ENCODE peak calls at places on chromosomes 12 and 14, in eight cellular contexts. One of them, this sample, is unnamed.

GRCh38 chr14:67934851-67935250 is 115.3 kb downstream of the RAD51B start:
- DNase-seq in hepatocyte: no peak
- DNase-seq in choroid plexus epithelial cell: no peak
- DNase-seq in fibroblast of pulmonary artery: no peak
- DNase-seq in lower leg skin: no peak
- DNase-seq in adrenal gland: no peak
- DNase-seq in cardiac fibroblast: no peak
- DNase-seq in left ventricle myocardium inferior: no peak
- DNase-seq in this sample: no peak

GRCh38 chr14:100286484-100287191 is 19.6 kb downstream of the SLC25A29 start:
- DNase-seq in hepatocyte: no peak
- DNase-seq in choroid plexus epithelial cell: no peak
- DNase-seq in fibroblast of pulmonary artery: no peak
- DNase-seq in lower leg skin: no peak
- DNase-seq in adrenal gland: peak
- DNase-seq in cardiac fibroblast: no peak
- DNase-seq in left ventricle myocardium inferior: no peak
- DNase-seq in this sample: no peak

GRCh38 chr12:27667540-27667939 is 28.7 kb upstream of the REP15 start:
- DNase-seq in hepatocyte: no peak
- DNase-seq in choroid plexus epithelial cell: peak
- DNase-seq in fibroblast of pulmonary artery: peak
- DNase-seq in lower leg skin: no peak
- DNase-seq in adrenal gland: peak
- DNase-seq in cardiac fibroblast: peak
- DNase-seq in left ventricle myocardium inferior: no peak
- DNase-seq in this sample: peak

GRCh38 chr14:77031680-77032482 is 3.4 kb upstream of the IRF2BPL start:
- DNase-seq in hepatocyte: peak
- DNase-seq in choroid plexus epithelial cell: peak
- DNase-seq in fibroblast of pulmonary artery: peak
- DNase-seq in lower leg skin: no peak
- DNase-seq in adrenal gland: no peak
- DNase-seq in cardiac fibroblast: peak
- DNase-seq in left ventricle myocardium inferior: no peak
- DNase-seq in this sample: peak

GRCh38 chr12:62720661-62721330 is 214.2 kb downstream of the PPM1H start:
- DNase-seq in hepatocyte: no peak
- DNase-seq in choroid plexus epithelial cell: no peak
- DNase-seq in fibroblast of pulmonary artery: peak
- DNase-seq in lower leg skin: no peak
- DNase-seq in adrenal gland: no peak
- DNase-seq in cardiac fibroblast: peak
- DNase-seq in left ventricle myocardium inferior: no peak
- DNase-seq in this sample: no peak

GRCh38 chr12:99352269-99352668 is 295.3 kb upstream of the GARIN6 start:
- DNase-seq in hepatocyte: no peak
- DNase-seq in choroid plexus epithelial cell: no peak
- DNase-seq in fibroblast of pulmonary artery: no peak
- DNase-seq in lower leg skin: no peak
- DNase-seq in adrenal gland: no peak
- DNase-seq in cardiac fibroblast: no peak
- DNase-seq in left ventricle myocardium inferior: no peak
- DNase-seq in this sample: no peak

GRCh38 chr14:56119221-56119967 is 1.2 kb downstream of the PELI2 start:
- DNase-seq in hepatocyte: peak
- DNase-seq in choroid plexus epithelial cell: peak
- DNase-seq in fibroblast of pulmonary artery: peak
- DNase-seq in lower leg skin: peak
- DNase-seq in adrenal gland: peak
- DNase-seq in cardiac fibroblast: peak
- DNase-seq in left ventricle myocardium inferior: peak
- DNase-seq in this sample: peak

GRCh38 chr14:69084023-69084422 is 68.9 kb downstream of the DCAF5 start:
- DNase-seq in hepatocyte: no peak
- DNase-seq in choroid plexus epithelial cell: no peak
- DNase-seq in fibroblast of pulmonary artery: no peak
- DNase-seq in lower leg skin: no peak
- DNase-seq in adrenal gland: no peak
- DNase-seq in cardiac fibroblast: no peak
- DNase-seq in left ventricle myocardium inferior: no peak
- DNase-seq in this sample: no peak

GRCh38 chr14:95507174-95507573 is 9.3 kb downstream of the SYNE3 start:
- DNase-seq in hepatocyte: peak
- DNase-seq in choroid plexus epithelial cell: peak
- DNase-seq in fibroblast of pulmonary artery: peak
- DNase-seq in lower leg skin: peak
- DNase-seq in adrenal gland: peak
- DNase-seq in cardiac fibroblast: peak
- DNase-seq in left ventricle myocardium inferior: peak
- DNase-seq in this sample: peak

GRCh38 chr12:52132754-52133161 is 53.3 kb downstream of the SMIM41 start:
- DNase-seq in hepatocyte: no peak
- DNase-seq in choroid plexus epithelial cell: no peak
- DNase-seq in fibroblast of pulmonary artery: peak
- DNase-seq in lower leg skin: no peak
- DNase-seq in adrenal gland: no peak
- DNase-seq in cardiac fibroblast: no peak
- DNase-seq in left ventricle myocardium inferior: no peak
- DNase-seq in this sample: peak

GRCh38 chr12:106205208-106206069 is 42.4 kb downstream of the CKAP4 start:
- DNase-seq in hepatocyte: no peak
- DNase-seq in choroid plexus epithelial cell: no peak
- DNase-seq in fibroblast of pulmonary artery: no peak
- DNase-seq in lower leg skin: no peak
- DNase-seq in adrenal gland: peak
- DNase-seq in cardiac fibroblast: no peak
- DNase-seq in left ventricle myocardium inferior: peak
- DNase-seq in this sample: no peak
- TF ChIP-seq CTCF in hepatocyte: no peak
- TF ChIP-seq CTCF in choroid plexus epithelial cell: no peak
- TF ChIP-seq CTCF in fibroblast of pulmonary artery: no peak
- TF ChIP-seq CTCF in lower leg skin: no peak
- TF ChIP-seq CTCF in adrenal gland: peak
- TF ChIP-seq CTCF in cardiac fibroblast: no peak
- TF ChIP-seq CTCF in left ventricle myocardium inferior: peak
- TF ChIP-seq CTCF in this sample: no peak

GRCh38 chr12:116880817-116881324 is 370 bp downstream of the HRK start:
- DNase-seq in hepatocyte: peak
- DNase-seq in choroid plexus epithelial cell: peak
- DNase-seq in fibroblast of pulmonary artery: peak
- DNase-seq in lower leg skin: no peak
- DNase-seq in adrenal gland: peak
- DNase-seq in cardiac fibroblast: no peak
- DNase-seq in left ventricle myocardium inferior: peak
- DNase-seq in this sample: peak
- H3K4me3 ChIP-seq in hepatocyte: peak
- H3K4me3 ChIP-seq in choroid plexus epithelial cell: no peak
- H3K4me3 ChIP-seq in fibroblast of pulmonary artery: no peak
- H3K4me3 ChIP-seq in lower leg skin: no peak
- H3K4me3 ChIP-seq in adrenal gland: no peak
- H3K4me3 ChIP-seq in cardiac fibroblast: no peak
- H3K4me3 ChIP-seq in left ventricle myocardium inferior: peak
- H3K4me3 ChIP-seq in this sample: no peak

GRCh38 chr12:121295746-121296617 is 527 bp downstream of the CAMKK2 start:
- DNase-seq in hepatocyte: peak
- DNase-seq in choroid plexus epithelial cell: peak
- DNase-seq in fibroblast of pulmonary artery: no peak
- DNase-seq in lower leg skin: no peak
- DNase-seq in adrenal gland: no peak
- DNase-seq in cardiac fibroblast: peak
- DNase-seq in left ventricle myocardium inferior: peak
- DNase-seq in this sample: no peak
- TF ChIP-seq CTCF in hepatocyte: no peak
- TF ChIP-seq CTCF in choroid plexus epithelial cell: no peak
- TF ChIP-seq CTCF in fibroblast of pulmonary artery: no peak
- TF ChIP-seq CTCF in lower leg skin: no peak
- TF ChIP-seq CTCF in adrenal gland: no peak
- TF ChIP-seq CTCF in cardiac fibroblast: no peak
- TF ChIP-seq CTCF in left ventricle myocardium inferior: no peak
- TF ChIP-seq CTCF in this sample: no peak

GRCh38 chr14:74495356-74495755 is 1.8 kb downstream of the ISCA2 start:
- DNase-seq in hepatocyte: no peak
- DNase-seq in choroid plexus epithelial cell: no peak
- DNase-seq in fibroblast of pulmonary artery: no peak
- DNase-seq in lower leg skin: no peak
- DNase-seq in adrenal gland: no peak
- DNase-seq in cardiac fibroblast: no peak
- DNase-seq in left ventricle myocardium inferior: no peak
- DNase-seq in this sample: no peak
- H3K4me3 ChIP-seq in hepatocyte: no peak
- H3K4me3 ChIP-seq in choroid plexus epithelial cell: no peak
- H3K4me3 ChIP-seq in fibroblast of pulmonary artery: no peak
- H3K4me3 ChIP-seq in lower leg skin: no peak
- H3K4me3 ChIP-seq in adrenal gland: no peak
- H3K4me3 ChIP-seq in cardiac fibroblast: no peak
- H3K4me3 ChIP-seq in left ventricle myocardium inferior: no peak
- H3K4me3 ChIP-seq in this sample: no peak

GRCh38 chr12:128690641-128691040 is 133.1 kb downstream of the SLC15A4 start:
- DNase-seq in hepatocyte: no peak
- DNase-seq in choroid plexus epithelial cell: no peak
- DNase-seq in fibroblast of pulmonary artery: no peak
- DNase-seq in lower leg skin: no peak
- DNase-seq in adrenal gland: no peak
- DNase-seq in cardiac fibroblast: no peak
- DNase-seq in left ventricle myocardium inferior: no peak
- DNase-seq in this sample: no peak

GRCh38 chr12:128695697-128696096 is 128.1 kb downstream of the SLC15A4 start:
- DNase-seq in hepatocyte: no peak
- DNase-seq in choroid plexus epithelial cell: no peak
- DNase-seq in fibroblast of pulmonary artery: no peak
- DNase-seq in lower leg skin: no peak
- DNase-seq in adrenal gland: no peak
- DNase-seq in cardiac fibroblast: no peak
- DNase-seq in left ventricle myocardium inferior: no peak
- DNase-seq in this sample: no peak

GRCh38 chr12:128693115-128693514 is 130.6 kb downstream of the SLC15A4 start:
- DNase-seq in hepatocyte: no peak
- DNase-seq in choroid plexus epithelial cell: no peak
- DNase-seq in fibroblast of pulmonary artery: no peak
- DNase-seq in lower leg skin: no peak
- DNase-seq in adrenal gland: no peak
- DNase-seq in cardiac fibroblast: no peak
- DNase-seq in left ventricle myocardium inferior: no peak
- DNase-seq in this sample: no peak

GRCh38 chr12:128694445-128694844 is 129.3 kb downstream of the SLC15A4 start:
- DNase-seq in hepatocyte: no peak
- DNase-seq in choroid plexus epithelial cell: no peak
- DNase-seq in fibroblast of pulmonary artery: no peak
- DNase-seq in lower leg skin: no peak
- DNase-seq in adrenal gland: no peak
- DNase-seq in cardiac fibroblast: no peak
- DNase-seq in left ventricle myocardium inferior: no peak
- DNase-seq in this sample: no peak

GRCh38 chr12:128693771-128694170 is 130.0 kb downstream of the SLC15A4 start:
- DNase-seq in hepatocyte: no peak
- DNase-seq in choroid plexus epithelial cell: no peak
- DNase-seq in fibroblast of pulmonary artery: no peak
- DNase-seq in lower leg skin: no peak
- DNase-seq in adrenal gland: no peak
- DNase-seq in cardiac fibroblast: no peak
- DNase-seq in left ventricle myocardium inferior: no peak
- DNase-seq in this sample: no peak
- TF ChIP-seq CTCF in hepatocyte: no peak
- TF ChIP-seq CTCF in choroid plexus epithelial cell: no peak
- TF ChIP-seq CTCF in fibroblast of pulmonary artery: no peak
- TF ChIP-seq CTCF in lower leg skin: no peak
- TF ChIP-seq CTCF in adrenal gland: no peak
- TF ChIP-seq CTCF in cardiac fibroblast: no peak
- TF ChIP-seq CTCF in left ventricle myocardium inferior: no peak
- TF ChIP-seq CTCF in this sample: no peak

GRCh38 chr12:131682511-131682895 is 28.4 kb upstream of the SFSWAP start:
- DNase-seq in hepatocyte: no peak
- DNase-seq in choroid plexus epithelial cell: no peak
- DNase-seq in fibroblast of pulmonary artery: no peak
- DNase-seq in lower leg skin: no peak
- DNase-seq in adrenal gland: no peak
- DNase-seq in cardiac fibroblast: no peak
- DNase-seq in left ventricle myocardium inferior: no peak
- DNase-seq in this sample: no peak
- H3K4me3 ChIP-seq in hepatocyte: no peak
- H3K4me3 ChIP-seq in choroid plexus epithelial cell: no peak
- H3K4me3 ChIP-seq in fibroblast of pulmonary artery: no peak
- H3K4me3 ChIP-seq in lower leg skin: no peak
- H3K4me3 ChIP-seq in adrenal gland: no peak
- H3K4me3 ChIP-seq in cardiac fibroblast: no peak
- H3K4me3 ChIP-seq in left ventricle myocardium inferior: no peak
- H3K4me3 ChIP-seq in this sample: no peak